ENCODE peak calls at places on chromosomes 12 and 14, in nine cellular contexts. S is kidney glomerular epithelial cell; E is NCI-H510A; C is AG20443; A is RPMI7951; K is iPS-NIHi11; Y is fibroblast of the aortic adventitia; Q is lung; R is activated CD4-positive, alpha-beta T cell treated with anti-CD3 and anti-CD28 coated beads for 4 hours. V is an unnamed sample.

GRCh38 chr12:1799882-1800645 is 20.3 kb upstream of the LRTM2 start:
- DNase-seq in S (no peak), E (no peak), C (no peak), A (no peak), K (no peak), Y (no peak), Q (no peak), R (no peak), V (no peak)

GRCh38 chr12:12926571-12927071 is 25.3 kb downstream of the GPRC5D start:
- DNase-seq in S (no peak), E (no peak), C (peak), A (peak), K (no peak), Y (peak), Q (no peak), R (no peak), V (no peak)

GRCh38 chr14:67411820-67412421 is at the start of gene PLEK2:
- DNase-seq in S (no peak), E (peak), C (peak), A (peak), K (peak), Y (peak), Q (peak), R (peak), V (peak)

GRCh38 chr14:106843951-106844483 is 1317.6 kb downstream of the TMEM121 start:
- DNase-seq in S (peak), E (no peak), C (peak), A (peak), K (no peak), Y (no peak), Q (peak), R (peak), V (peak)

GRCh38 chr12:26817183-26817591 is 15.8 kb downstream of the ITPR2 start:
- DNase-seq in S (no peak), E (no peak), C (no peak), A (no peak), K (no peak), Y (no peak), Q (no peak), R (no peak), V (no peak)

GRCh38 chr14:35347323-35348043 is 55.3 kb downstream of the PSMA6 start:
- DNase-seq in S (no peak), E (peak), C (no peak), A (no peak), K (no peak), Y (no peak), Q (no peak), R (no peak), V (no peak)

GRCh38 chr14:36647827-36648753 is 13.6 kb upstream of the PAX9 start:
- DNase-seq in S (no peak), E (peak), C (peak), A (peak), K (peak), Y (peak), Q (no peak), R (no peak), V (no peak)

GRCh38 chr12:39405580-39405979 is 37.3 kb downstream of the KIF21A start:
- DNase-seq in S (no peak), E (no peak), C (no peak), A (peak), K (no peak), Y (no peak), Q (no peak), R (no peak), V (no peak)

GRCh38 chr14:91277546-91278382 is 33.3 kb upstream of the GPR68 start:
- DNase-seq in S (no peak), E (no peak), C (no peak), A (no peak), K (no peak), Y (no peak), Q (no peak), R (no peak), V (no peak)

GRCh38 chr12:84793558-84794367 is 118.8 kb downstream of the SLC6A15 start:
- DNase-seq in S (no peak), E (no peak), C (no peak), A (no peak), K (no peak), Y (peak), Q (no peak), R (no peak), V (no peak)